ENCODE peak calls at places on chromosomes 2 and 18, in four cellular contexts. One of them, this sample, is unnamed.

GRCh38 chr18:2274613-2275012 is 296.7 kb downstream of the METTL4 start:
- DNase-seq in H1: no peak
- DNase-seq in H9: no peak
- DNase-seq in IMR-90: no peak
- DNase-seq in this sample: no peak

GRCh38 chr2:127046579-127046978 is 60.4 kb downstream of the BIN1 start:
- DNase-seq in IMR-90: no peak
- DNase-seq in H1: peak; percentile 42
- DNase-seq in H9: peak; percentile 22
- DNase-seq in this sample: no peak

GRCh38 chr2:182101263-182101662 is 115.6 kb downstream of the PPP1R1C start:
- DNase-seq in H1: no peak
- DNase-seq in H9: no peak
- DNase-seq in IMR-90: no peak
- DNase-seq in this sample: peak; percentile 49

GRCh38 chr2:149399934-149400615 is 69.7 kb downstream of the LYPD6 start:
- DNase-seq in H9: no peak
- DNase-seq in H1: no peak
- DNase-seq in IMR-90: no peak
- DNase-seq in this sample: no peak

GRCh38 chr18:48989304-48990284 is 38.8 kb upstream of the SMAD7 start:
- DNase-seq in IMR-90: peak; percentile 18
- DNase-seq in H1: no peak
- DNase-seq in H9: no peak
- DNase-seq in this sample: no peak

GRCh38 chr2:233477548-233478433 is 88.8 kb downstream of the USP40 start:
- DNase-seq in H9: no peak
- DNase-seq in IMR-90: no peak
- DNase-seq in H1: no peak
- DNase-seq in this sample: no peak

GRCh38 chr2:64018715-64019082 is 529 bp downstream of the VPS54 start:
- DNase-seq in H9: no peak
- DNase-seq in H1: peak; percentile 75
- DNase-seq in IMR-90: no peak
- DNase-seq in this sample: peak; percentile 72

GRCh38 chr2:66851449-66851872 is 416.5 kb downstream of the MEIS1 start:
- DNase-seq in H1: no peak
- DNase-seq in IMR-90: peak; percentile 99
- DNase-seq in H9: no peak
- DNase-seq in this sample: no peak

GRCh38 chr2:236678307-236678975 is 108.8 kb downstream of the ACKR3 start:
- DNase-seq in H9: peak; percentile 17
- DNase-seq in H1: no peak
- DNase-seq in IMR-90: no peak
- DNase-seq in this sample: no peak

GRCh38 chr2:134314656-134315377 is 60.9 kb downstream of the MGAT5 start:
- DNase-seq in IMR-90: no peak
- DNase-seq in H1: no peak
- DNase-seq in H9: no peak
- DNase-seq in this sample: no peak

GRCh38 chr18:49814147-49814499 is 790 bp upstream of the ACAA2 start:
- DNase-seq in H1: no peak
- DNase-seq in IMR-90: peak; percentile 69
- DNase-seq in H9: peak; percentile 71
- DNase-seq in this sample: peak; percentile 71

GRCh38 chr2:83585250-83585649 is 873.8 kb downstream of the SUCLG1 start:
- DNase-seq in H1: no peak
- DNase-seq in H9: no peak
- DNase-seq in IMR-90: no peak
- DNase-seq in this sample: no peak

DNA sequence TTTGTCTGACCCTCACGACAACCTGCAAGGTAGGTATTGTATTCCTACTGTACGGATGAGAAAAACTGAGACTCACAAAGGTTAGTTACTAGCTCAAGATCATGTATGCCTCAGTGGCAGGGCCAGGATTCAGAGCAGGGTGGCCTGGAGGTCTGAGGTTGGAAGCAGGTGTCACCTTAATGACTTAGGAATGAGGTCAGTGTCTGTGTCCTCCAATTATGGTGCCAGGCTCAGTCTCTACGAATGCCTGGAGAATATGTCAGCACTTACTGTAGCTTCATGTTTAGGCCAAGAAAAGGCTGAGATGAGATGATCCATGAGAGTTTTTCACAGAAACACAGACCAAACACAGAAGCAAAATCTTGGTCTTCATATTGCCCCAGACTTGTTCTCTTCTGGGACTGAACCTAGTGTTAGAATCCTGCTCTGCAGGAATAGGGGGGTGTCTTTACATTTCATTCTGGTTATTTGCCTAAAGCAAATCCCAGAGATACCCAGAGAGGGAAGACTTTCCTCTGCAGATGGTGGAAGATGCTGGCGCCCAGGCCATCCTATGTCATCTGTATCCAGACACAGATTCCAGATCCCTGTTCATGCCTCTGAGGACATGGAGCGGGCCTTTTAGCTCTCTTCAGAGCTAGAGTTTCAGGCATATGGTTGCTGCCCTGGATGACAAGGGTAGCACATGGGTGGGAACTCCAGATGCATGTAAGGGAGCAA is 16.3 kb upstream of the RAB10 start:
- DNase-seq in IMR-90: no peak
- DNase-seq in H9: no peak
- DNase-seq in H1: no peak
- DNase-seq in this sample: no peak
- H3K27ac ChIP-seq in IMR-90: peak overlapping the region; percentile 11
- H3K27ac ChIP-seq in H9: no peak overlapping the region
- H3K27ac ChIP-seq in H1: no peak overlapping the region
- H3K27ac ChIP-seq in this sample: no peak overlapping the region

GRCh38 chr2:24577481-24577880 is 86.4 kb downstream of the NCOA1 start:
- DNase-seq in H9: no peak
- DNase-seq in IMR-90: no peak
- DNase-seq in H1: no peak
- DNase-seq in this sample: no peak

GRCh38 chr2:24576617-24577016 is 85.6 kb downstream of the NCOA1 start:
- DNase-seq in IMR-90: no peak
- DNase-seq in H1: no peak
- DNase-seq in H9: no peak
- DNase-seq in this sample: no peak

GRCh38 chr2:24579053-24579803 is 88.2 kb downstream of the NCOA1 start:
- DNase-seq in IMR-90: no peak
- DNase-seq in H9: no peak
- DNase-seq in H1: no peak
- DNase-seq in this sample: peak; percentile 45

GRCh38 chr2:24571828-24572442 is 80.9 kb downstream of the NCOA1 start:
- DNase-seq in H9: no peak
- DNase-seq in IMR-90: no peak
- DNase-seq in H1: no peak
- DNase-seq in this sample: peak; percentile 28

GRCh38 chr2:24576146-24576545 is 85.1 kb downstream of the NCOA1 start:
- DNase-seq in H1: no peak
- DNase-seq in IMR-90: no peak
- DNase-seq in H9: no peak
- DNase-seq in this sample: no peak
- H4K5ac ChIP-seq in H1: no peak overlapping the region
- H4K5ac ChIP-seq in IMR-90: no peak overlapping the region
- H4K5ac ChIP-seq in H9: no peak overlapping the region
- H4K5ac ChIP-seq in this sample: no peak overlapping the region

GRCh38 chr2:160752475-160753330 is 259.1 kb upstream of the RBMS1 start:
- DNase-seq in IMR-90: peak; percentile 64
- DNase-seq in H1: no peak
- DNase-seq in H9: no peak
- DNase-seq in this sample: peak; percentile 76
- H3K27ac ChIP-seq in IMR-90: no peak overlapping the region
- H3K27ac ChIP-seq in H1: no peak overlapping the region
- H3K27ac ChIP-seq in H9: no peak overlapping the region
- H3K27ac ChIP-seq in this sample: no peak overlapping the region

DNA sequence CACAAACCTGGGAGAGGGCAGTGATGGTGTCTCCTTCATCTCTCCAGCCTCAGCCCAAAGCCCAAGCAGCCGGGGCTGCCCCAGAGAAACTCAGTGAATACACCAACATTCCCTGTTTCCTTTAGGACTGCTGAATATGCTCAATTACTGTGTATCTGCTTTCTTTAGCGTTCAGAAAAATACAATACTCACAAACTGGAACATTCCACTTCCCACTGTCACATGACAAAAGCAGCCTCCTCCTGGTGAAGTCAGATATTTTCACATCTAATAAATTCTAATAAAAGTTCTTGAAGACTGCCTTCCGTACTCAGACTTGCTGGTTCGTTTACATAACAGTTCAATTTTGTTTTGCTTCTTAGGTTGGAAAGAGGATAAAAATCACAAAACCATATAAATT is 190.9 kb upstream of the HNRNPA3 start:
- DNase-seq in IMR-90: no peak
- DNase-seq in H9: no peak
- DNase-seq in H1: no peak
- DNase-seq in this sample: no peak
- H4K5ac ChIP-seq in IMR-90: no peak overlapping the region
- H4K5ac ChIP-seq in H9: no peak overlapping the region
- H4K5ac ChIP-seq in H1: no peak overlapping the region
- H4K5ac ChIP-seq in this sample: no peak overlapping the region